ENCODE peak calls at places on chromosomes 4 and X, in six cellular contexts. T is spleen, X is ovary, C is adrenal gland, L is tibial nerve, Q is body of pancreas. S is an unnamed sample. For H3K4me1, the result is how much of the 10 kb centered on the place peaks cover.

GRCh38 chr4:70269674-70270073 is 27.3 kb downstream of the CSN3 start:
- DNase-seq in X (no peak), C (no peak), T (no peak), L (no peak), Q (no peak), S (no peak)

GRCh38 chr4:161186750-161187149 is 977.0 kb downstream of the FSTL5 start:
- DNase-seq in Q (no peak), L (no peak), C (no peak), X (no peak), T (no peak), S (no peak)

GRCh38 chr4:101346312-101346561 is 1.1 kb downstream of the PPP3CA start:
- DNase-seq in L (no peak), Q (no peak), X (no peak), T (no peak), C (no peak), S (no peak)

GRCh38 chr4:119068529-119068962 is 67.1 kb upstream of the MYOZ2 start:
- DNase-seq in C (no peak), T (no peak), Q (no peak), X (no peak), L (no peak), S (no peak)

GRCh38 chrX:31136144-31136572 is 64.3 kb upstream of the FTHL17 start:
- DNase-seq in Q (no peak), T (no peak), C (no peak), X (no peak), L (no peak), S (no peak)

GRCh38 chrX:107549504-107549903 is 78.8 kb upstream of the PRPS1 start:
- DNase-seq in L (no peak), C (no peak), Q (no peak), X (no peak), T (no peak), S (no peak)

GRCh38 chr4:152079543-152080293 is 318.9 kb upstream of the GATB start:
- DNase-seq in T (no peak), C (no peak), L (no peak), X (no peak), Q (no peak), S (no peak)

GRCh38 chr4:92333056-92333455 is 29.3 kb downstream of the GRID2 start:
- DNase-seq in X (no peak), T (no peak), C (no peak), Q (no peak), L (no peak), S (no peak)

GRCh38 chrX:155841232-155841631 is 39.9 kb upstream of the VAMP7 start:
- DNase-seq in C (no peak), X (no peak), L (no peak), Q (no peak), T (no peak), S (no peak)

GRCh38 chrX:63506320-63506719 is 155.2 kb upstream of the SPIN4 start:
- DNase-seq in L (no peak), C (no peak), X (no peak), Q (no peak), T (no peak), S (no peak)

GRCh38 chr4:130530505-130530904 is 1434.6 kb downstream of the C4orf33 start:
- DNase-seq in L (no peak), C (no peak), T (no peak), Q (no peak), X (no peak), S (no peak)

GRCh38 chr4:47852121-47852520 is 14.3 kb upstream of the CORIN start:
- DNase-seq in C (no peak), Q (no peak), X (no peak), T (no peak), L (no peak), S (no peak)

GRCh38 chr4:108120789-108121188 is 47.9 kb downstream of the LEF1 start:
- DNase-seq in Q (no peak), X (no peak), C (no peak), L (no peak), T (no peak), S (no peak)

GRCh38 chr4:3862640-3863420 is 96.6 kb downstream of the ADRA2C start:
- DNase-seq in T (peak), L (no peak), Q (no peak), C (no peak), X (no peak), S (no peak)

GRCh38 chrX:154383359-154384283 is 4.5 kb downstream of the EMD start:
- DNase-seq in Q (peak), C (no peak), L (no peak), X (peak), T (no peak), S (no peak)

GRCh38 chr4:47675810-47676209 is 162.1 kb downstream of the CORIN start:
- DNase-seq in X (no peak), C (no peak), T (no peak), Q (no peak), L (no peak), S (no peak)

GRCh38 chr4:38088321-38088720 is 128.1 kb downstream of the PTTG2 start:
- DNase-seq in Q (no peak), C (no peak), T (no peak), X (no peak), L (no peak), S (no peak)

GRCh38 chr4:44157611-44158277 is 290.9 kb downstream of the KCTD8 start:
- DNase-seq in X (no peak), L (no peak), C (no peak), Q (no peak), T (no peak), S (no peak)

GRCh38 chr4:33996075-33996718 is 2248.1 kb downstream of the ARAP2 start:
- DNase-seq in L (no peak), C (no peak), T (no peak), X (no peak), Q (no peak), S (no peak)

GRCh38 chr4:77566148-77566547 is 39.5 kb upstream of the CXCL13 start:
- DNase-seq in L (no peak), C (no peak), X (no peak), T (no peak), Q (no peak), S (no peak)

GRCh38 chrX:13119386-13119785 is 75.0 kb upstream of the FAM9C start:
- DNase-seq in T (no peak), C (no peak), X (no peak), Q (no peak), L (no peak), S (no peak)

GRCh38 chr4:121304843-121305348 is 75.9 kb downstream of the QRFPR start:
- DNase-seq in Q (no peak), L (no peak), T (no peak), C (no peak), X (no peak), S (no peak)

GRCh38 chrX:29231800-29232199 is 644.6 kb downstream of the IL1RAPL1 start:
- DNase-seq in T (no peak), X (no peak), Q (no peak), L (no peak), C (no peak), S (no peak)

GRCh38 chr4:100977746-100978397 is 369.5 kb downstream of the PPP3CA start:
- DNase-seq in X (no peak), Q (peak), C (no peak), L (no peak), T (no peak), S (no peak)

GRCh38 chrX:16712825-16713155 is 321 bp upstream of the CTPS2 start:
- DNase-seq in Q (no peak), X (no peak), L (no peak), C (no peak), T (no peak), S (no peak)

GRCh38 chrX:2425281-2426071 is 75.3 kb downstream of the DHRSX start:
- DNase-seq in Q (no peak), X (no peak), T (no peak), C (no peak), L (no peak), S (no peak)

GRCh38 chrX:139831689-139832456 is 101.0 kb downstream of the ATP11C start:
- DNase-seq in T (no peak), X (peak), L (no peak), Q (peak), C (peak), S (no peak)

GRCh38 chrX:130120321-130120731 is 10.0 kb upstream of the ELF4 start:
- DNase-seq in X (peak), Q (no peak), L (no peak), T (no peak), C (no peak), S (no peak)

GRCh38 chr4:107666134-107666533 is 53.9 kb downstream of the PAPSS1 start:
- DNase-seq in X (no peak), T (no peak), Q (no peak), L (no peak), C (no peak), S (no peak)

GRCh38 chr4:142150483-142150882 is 514.1 kb downstream of the IL15 start:
- DNase-seq in L (no peak), C (no peak), Q (no peak), T (no peak), X (no peak), S (no peak)

GRCh38 chr4:10276152-10276551 is 159.6 kb upstream of the WDR1 start:
- DNase-seq in Q (no peak), T (no peak), C (no peak), L (no peak), X (no peak), S (no peak)

GRCh38 chr4:185213829-185214228 is 4.4 kb downstream of the SNX25 start:
- DNase-seq in T (no peak), L (no peak), C (no peak), Q (no peak), X (no peak), S (no peak)
- H3K4me1 ChIP-seq in T (half or more), L (under half), C (under half), Q (under half), X (under half), S (under half)

DNA sequence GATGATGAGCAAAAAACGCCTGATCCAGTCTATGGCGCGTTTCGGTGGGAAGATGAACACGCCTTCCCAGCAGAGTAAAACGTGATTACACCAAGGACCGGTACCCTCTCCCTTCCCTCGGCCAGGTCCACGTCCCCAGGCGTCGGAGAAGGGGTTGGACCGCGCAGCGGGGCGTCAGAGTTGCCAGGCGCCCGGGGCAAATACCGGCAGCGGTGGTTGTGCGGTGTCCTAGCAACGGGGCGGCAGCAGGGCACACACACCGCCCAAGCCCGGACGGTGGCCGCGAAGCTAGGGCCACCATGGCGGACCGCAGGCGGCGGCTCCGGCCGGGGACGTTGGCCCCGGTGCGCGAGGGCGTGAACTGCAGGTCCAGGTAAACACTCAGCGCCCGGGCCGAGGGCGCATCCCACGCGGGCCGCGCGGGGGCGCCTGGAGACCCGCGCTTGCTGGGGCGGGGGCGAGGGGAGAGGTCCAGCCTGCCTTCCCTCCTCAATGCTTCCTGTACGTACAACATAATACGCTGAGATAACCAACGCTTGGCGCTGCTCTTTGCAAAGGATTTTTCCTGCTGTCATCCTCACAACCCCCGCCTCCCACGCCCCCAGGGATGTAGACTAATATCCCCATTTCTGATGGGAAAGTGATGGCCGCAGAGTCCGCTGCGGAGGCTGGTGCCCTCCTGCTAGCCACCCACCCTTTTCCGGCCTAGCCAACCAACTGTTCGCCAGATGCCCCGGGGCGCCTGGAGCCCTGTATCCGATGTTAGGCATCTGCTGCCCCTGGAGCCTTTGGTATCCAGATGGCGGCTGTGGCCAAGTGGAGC is at the start of gene FAM47E:
- DNase-seq in L (no peak), C (peak), Q (peak), T (peak), X (peak), S (no peak)
- TF ChIP-seq POLR2A in L (no peak), C (peak), Q (peak), T (no peak), X (no peak), S (no peak)

DNA sequence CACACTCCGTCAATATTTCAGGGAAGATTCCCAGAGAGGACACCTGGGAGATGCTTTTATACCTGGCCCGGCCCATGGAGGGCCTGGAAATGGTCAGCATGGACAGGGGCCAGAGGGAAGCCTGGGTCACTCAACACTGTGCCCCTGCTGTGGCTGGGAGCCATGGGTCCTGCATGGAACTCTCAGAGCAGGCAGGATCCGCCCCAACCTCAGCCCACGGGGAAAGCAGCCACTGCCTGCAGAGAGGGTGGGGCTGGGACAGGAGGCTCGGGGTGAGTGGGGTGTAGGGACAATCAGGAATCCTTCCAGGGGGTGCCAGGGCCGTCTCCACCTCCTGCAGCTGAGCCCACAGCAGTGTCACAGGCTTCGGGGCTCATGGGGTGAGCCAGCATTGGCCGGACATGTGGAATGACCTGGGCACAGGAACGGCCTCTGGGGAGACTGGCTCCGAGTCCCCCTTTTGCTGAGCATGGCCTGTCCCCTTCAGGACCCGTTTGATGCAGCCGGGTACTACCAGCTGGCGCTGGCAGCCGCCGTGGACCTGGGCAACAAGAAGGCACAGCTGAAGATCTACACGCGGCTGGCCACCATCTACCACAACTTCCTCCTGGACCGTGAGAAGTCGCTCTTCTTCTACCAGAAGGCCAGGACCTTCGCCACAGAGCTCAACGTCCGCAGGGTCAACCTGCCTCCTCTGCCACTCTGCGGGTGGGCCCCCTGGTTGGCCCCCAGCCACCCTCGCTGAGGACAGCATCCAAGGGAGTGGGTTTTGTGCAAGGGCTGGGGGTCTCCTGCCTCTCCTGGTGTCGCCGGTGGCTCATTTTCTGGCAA is 29.1 kb upstream of the HTRA3 start:
- DNase-seq in T (no peak), Q (no peak), X (no peak), L (no peak), C (no peak), S (no peak)
- H3K4me1 ChIP-seq in T (half or more), Q (under half), X (under half), L (under half), C (under half), S (under half)

GRCh38 chr4:2535386-2536192 is 858 bp upstream of the FAM193A start:
- DNase-seq in T (peak), C (peak), L (no peak), Q (peak), X (peak), S (no peak)

GRCh38 chr4:2536193-2537010 is at the start of gene FAM193A:
- DNase-seq in Q (peak), C (peak), L (peak), T (peak), X (peak), S (peak)

GRCh38 chr4:2534904-2535385 is 1.5 kb upstream of the FAM193A start:
- DNase-seq in X (no peak), Q (no peak), L (no peak), C (no peak), T (no peak), S (no peak)

DNA sequence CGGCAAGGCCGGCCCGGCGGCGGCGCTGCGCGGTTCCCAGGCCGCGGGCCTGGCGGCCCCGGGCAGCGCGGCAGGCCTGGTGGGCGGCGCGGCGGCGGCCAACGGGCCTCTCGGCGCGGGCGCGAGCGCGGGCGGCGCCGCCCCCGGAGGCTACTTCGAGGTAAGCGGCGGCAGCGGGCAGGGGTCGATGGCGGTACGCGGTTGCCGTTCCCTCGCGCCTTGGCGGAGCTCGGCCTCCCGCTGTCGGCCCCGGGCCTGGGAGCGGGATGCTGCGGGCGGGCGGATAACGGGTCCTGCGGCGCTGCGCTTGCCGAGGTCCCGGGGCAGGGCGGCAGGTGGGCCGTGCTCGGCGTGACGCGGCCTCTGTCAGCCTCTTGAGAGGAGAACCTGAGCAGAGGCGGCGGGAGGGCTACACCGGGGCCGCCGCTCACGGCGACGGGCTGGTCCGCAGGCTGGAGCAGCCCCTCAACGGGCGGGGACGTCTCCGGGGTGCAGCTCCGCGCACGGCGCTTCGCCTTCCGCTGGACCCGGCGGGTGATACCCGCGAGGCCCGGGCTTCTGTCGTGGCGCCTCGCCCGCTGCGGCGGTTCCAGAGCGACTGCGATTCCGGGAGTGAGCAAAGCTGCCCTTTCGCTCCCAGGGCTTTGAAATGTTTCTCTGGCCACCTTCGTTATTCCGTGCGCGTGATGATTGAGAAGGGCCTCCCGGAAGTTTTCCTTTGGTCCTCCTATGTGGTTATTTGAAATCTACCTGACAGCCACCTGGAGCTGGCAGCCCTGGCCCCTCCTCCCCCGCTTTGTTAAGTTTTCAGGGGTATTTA is 774 bp downstream of the FAM193A start:
- DNase-seq in C (peak), L (no peak), X (peak), Q (peak), T (peak), S (no peak)
- TF ChIP-seq POLR2A in C (peak), L (no peak), X (no peak), Q (peak), T (no peak), S (no peak)

DNA sequence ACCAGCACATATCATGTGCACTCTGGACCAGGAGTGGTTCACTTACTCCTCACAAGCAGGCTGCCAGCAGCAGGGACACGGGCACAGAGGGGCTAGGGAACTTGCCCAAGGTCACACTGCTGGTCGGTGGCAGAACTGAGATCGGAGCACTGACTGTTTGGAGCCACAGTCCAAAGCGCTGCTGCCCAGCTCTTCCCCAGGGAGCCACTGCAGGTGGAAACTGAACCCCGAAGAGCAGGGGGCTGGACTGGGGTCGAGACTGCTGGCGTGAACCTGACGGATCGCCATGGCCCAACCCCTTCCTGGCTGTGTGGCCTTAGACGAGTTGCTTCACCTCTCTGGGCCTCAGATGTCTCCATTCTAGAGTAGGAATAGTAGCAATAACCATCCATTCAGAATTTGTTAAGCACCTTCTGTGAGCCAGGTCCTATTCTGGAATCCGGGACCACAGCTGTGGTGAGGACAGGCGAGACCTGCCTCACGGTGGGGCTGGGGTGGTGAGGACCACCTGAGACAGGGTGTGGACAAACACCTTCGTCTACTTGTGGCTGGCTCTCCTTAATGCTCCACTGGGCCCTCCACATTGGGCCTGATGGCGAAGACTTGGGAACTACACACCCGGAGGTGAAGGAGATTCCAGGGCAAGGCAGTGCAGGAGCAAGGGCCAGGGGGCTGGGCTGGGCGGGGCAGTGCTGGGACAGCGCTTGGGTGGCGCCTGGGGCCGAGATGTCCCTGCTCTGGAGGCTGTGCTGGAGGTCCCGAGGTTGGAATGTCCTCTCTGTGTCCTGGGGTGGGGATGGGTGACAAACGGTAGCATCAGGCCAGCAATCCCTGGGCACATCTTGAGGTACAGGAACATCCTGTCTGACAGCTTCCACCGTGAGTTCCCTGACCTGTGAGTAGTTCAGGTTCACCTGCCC is 32.0 kb upstream of the KIAA0232 start:
- DNase-seq in X (no peak), L (no peak), Q (no peak), C (no peak), T (no peak), S (no peak)
- H3K4me1 ChIP-seq in X (under half), L (under half), Q (under half), C (under half), T (half or more), S (under half)